ENCODE peak calls at places on chromosomes 12 and 14, in five cellular contexts. One of them, this sample, is unnamed.

GRCh38 chr14:105817971-105818711 is 291.8 kb downstream of the TMEM121 start:
- DNase-seq in hypothalamus: no peak
- DNase-seq in activated CD4-positive, alpha-beta T cell treated with anti-CD3 and anti-CD28 coated beads, Interleukin-2, amount 50 U/mL, for 24 hours: no peak
- DNase-seq in stimulated activated naive CD8-positive, alpha-beta T cell treated with anti-CD3 and anti-CD28 coated beads, Interleukin-15, amount 100 ng/mL, for 72 hours: no peak
- DNase-seq in A549: no peak
- DNase-seq in this sample: no peak

GRCh38 chr12:113852695-113853490 is 113.2 kb downstream of the RBM19 start:
- DNase-seq in A549: no peak
- DNase-seq in hypothalamus: peak; percentile 19
- DNase-seq in stimulated activated naive CD8-positive, alpha-beta T cell treated with anti-CD3 and anti-CD28 coated beads, Interleukin-15, amount 100 ng/mL, for 72 hours: no peak
- DNase-seq in activated CD4-positive, alpha-beta T cell treated with anti-CD3 and anti-CD28 coated beads, Interleukin-2, amount 50 U/mL, for 24 hours: no peak
- DNase-seq in this sample: no peak

GRCh38 chr12:104471336-104471735 is 14.6 kb downstream of the CHST11 start:
- DNase-seq in stimulated activated naive CD8-positive, alpha-beta T cell treated with anti-CD3 and anti-CD28 coated beads, Interleukin-15, amount 100 ng/mL, for 72 hours: no peak
- DNase-seq in hypothalamus: no peak
- DNase-seq in A549: no peak
- DNase-seq in activated CD4-positive, alpha-beta T cell treated with anti-CD3 and anti-CD28 coated beads, Interleukin-2, amount 50 U/mL, for 24 hours: no peak
- DNase-seq in this sample: no peak

GRCh38 chr14:54709444-54709843 is 142.5 kb downstream of the SAMD4A start:
- DNase-seq in activated CD4-positive, alpha-beta T cell treated with anti-CD3 and anti-CD28 coated beads, Interleukin-2, amount 50 U/mL, for 24 hours: no peak
- DNase-seq in A549: no peak
- DNase-seq in stimulated activated naive CD8-positive, alpha-beta T cell treated with anti-CD3 and anti-CD28 coated beads, Interleukin-15, amount 100 ng/mL, for 72 hours: peak; percentile 41
- DNase-seq in hypothalamus: no peak
- DNase-seq in this sample: no peak

GRCh38 chr12:3684449-3685051 is 68.4 kb downstream of the CRACR2A start:
- DNase-seq in A549: no peak
- DNase-seq in stimulated activated naive CD8-positive, alpha-beta T cell treated with anti-CD3 and anti-CD28 coated beads, Interleukin-15, amount 100 ng/mL, for 72 hours: no peak
- DNase-seq in hypothalamus: no peak
- DNase-seq in activated CD4-positive, alpha-beta T cell treated with anti-CD3 and anti-CD28 coated beads, Interleukin-2, amount 50 U/mL, for 24 hours: no peak
- DNase-seq in this sample: peak; percentile 91

GRCh38 chr12:96223411-96224218 is 29.4 kb downstream of the ELK3 start:
- DNase-seq in stimulated activated naive CD8-positive, alpha-beta T cell treated with anti-CD3 and anti-CD28 coated beads, Interleukin-15, amount 100 ng/mL, for 72 hours: no peak
- DNase-seq in A549: no peak
- DNase-seq in activated CD4-positive, alpha-beta T cell treated with anti-CD3 and anti-CD28 coated beads, Interleukin-2, amount 50 U/mL, for 24 hours: no peak
- DNase-seq in hypothalamus: no peak
- DNase-seq in this sample: no peak

GRCh38 chr12:3277261-3277943 is 200.2 kb downstream of the TSPAN9 start:
- DNase-seq in stimulated activated naive CD8-positive, alpha-beta T cell treated with anti-CD3 and anti-CD28 coated beads, Interleukin-15, amount 100 ng/mL, for 72 hours: no peak
- DNase-seq in hypothalamus: no peak
- DNase-seq in A549: no peak
- DNase-seq in activated CD4-positive, alpha-beta T cell treated with anti-CD3 and anti-CD28 coated beads, Interleukin-2, amount 50 U/mL, for 24 hours: no peak
- DNase-seq in this sample: no peak

GRCh38 chr12:49946086-49946485 is 4.5 kb upstream of the AQP2 start:
- DNase-seq in stimulated activated naive CD8-positive, alpha-beta T cell treated with anti-CD3 and anti-CD28 coated beads, Interleukin-15, amount 100 ng/mL, for 72 hours: no peak
- DNase-seq in A549: no peak
- DNase-seq in hypothalamus: no peak
- DNase-seq in activated CD4-positive, alpha-beta T cell treated with anti-CD3 and anti-CD28 coated beads, Interleukin-2, amount 50 U/mL, for 24 hours: no peak
- DNase-seq in this sample: no peak

GRCh38 chr12:51647647-51648046 is 56.6 kb downstream of the SCN8A start:
- DNase-seq in activated CD4-positive, alpha-beta T cell treated with anti-CD3 and anti-CD28 coated beads, Interleukin-2, amount 50 U/mL, for 24 hours: no peak
- DNase-seq in A549: no peak
- DNase-seq in stimulated activated naive CD8-positive, alpha-beta T cell treated with anti-CD3 and anti-CD28 coated beads, Interleukin-15, amount 100 ng/mL, for 72 hours: no peak
- DNase-seq in hypothalamus: no peak
- DNase-seq in this sample: no peak

GRCh38 chr12:102439391-102440108 is 40.8 kb downstream of the IGF1 start:
- DNase-seq in A549: no peak
- DNase-seq in hypothalamus: no peak
- DNase-seq in activated CD4-positive, alpha-beta T cell treated with anti-CD3 and anti-CD28 coated beads, Interleukin-2, amount 50 U/mL, for 24 hours: no peak
- DNase-seq in stimulated activated naive CD8-positive, alpha-beta T cell treated with anti-CD3 and anti-CD28 coated beads, Interleukin-15, amount 100 ng/mL, for 72 hours: no peak
- DNase-seq in this sample: no peak

GRCh38 chr14:67627519-67627918 is 7.8 kb downstream of the ARG2 start:
- DNase-seq in stimulated activated naive CD8-positive, alpha-beta T cell treated with anti-CD3 and anti-CD28 coated beads, Interleukin-15, amount 100 ng/mL, for 72 hours: no peak
- DNase-seq in activated CD4-positive, alpha-beta T cell treated with anti-CD3 and anti-CD28 coated beads, Interleukin-2, amount 50 U/mL, for 24 hours: no peak
- DNase-seq in hypothalamus: no peak
- DNase-seq in A549: no peak
- DNase-seq in this sample: no peak

GRCh38 chr12:21476949-21477348 is 24.5 kb downstream of the RECQL start:
- DNase-seq in hypothalamus: no peak
- DNase-seq in activated CD4-positive, alpha-beta T cell treated with anti-CD3 and anti-CD28 coated beads, Interleukin-2, amount 50 U/mL, for 24 hours: no peak
- DNase-seq in stimulated activated naive CD8-positive, alpha-beta T cell treated with anti-CD3 and anti-CD28 coated beads, Interleukin-15, amount 100 ng/mL, for 72 hours: no peak
- DNase-seq in A549: no peak
- DNase-seq in this sample: peak; percentile 64

GRCh38 chr14:103679351-103679750 is 35.9 kb downstream of the XRCC3 start:
- DNase-seq in hypothalamus: no peak
- DNase-seq in A549: peak; percentile 38
- DNase-seq in activated CD4-positive, alpha-beta T cell treated with anti-CD3 and anti-CD28 coated beads, Interleukin-2, amount 50 U/mL, for 24 hours: peak; percentile 15
- DNase-seq in stimulated activated naive CD8-positive, alpha-beta T cell treated with anti-CD3 and anti-CD28 coated beads, Interleukin-15, amount 100 ng/mL, for 72 hours: peak; percentile 36
- DNase-seq in this sample: peak; percentile 77

GRCh38 chr14:39435241-39435640 is 3.0 kb upstream of the FBXO33 start:
- DNase-seq in activated CD4-positive, alpha-beta T cell treated with anti-CD3 and anti-CD28 coated beads, Interleukin-2, amount 50 U/mL, for 24 hours: no peak
- DNase-seq in A549: no peak
- DNase-seq in hypothalamus: no peak
- DNase-seq in stimulated activated naive CD8-positive, alpha-beta T cell treated with anti-CD3 and anti-CD28 coated beads, Interleukin-15, amount 100 ng/mL, for 72 hours: no peak
- DNase-seq in this sample: no peak